ENCODE peak calls at places on chromosomes 4 and X, in nine cellular contexts. I is transverse colon, B is K562, A is A549, C is stomach, E is ovary, X is sigmoid colon, J is H1, Q is tibial nerve. Y is an unnamed sample.

GRCh38 chr4:81030617-81031388 is at the start of gene BMP3:
- DNase-seq in X (peak), I (peak), B (no peak), C (no peak), A (no peak), E (peak), Q (peak), J (no peak), Y (peak)

GRCh38 chrX:34404386-34405070 is 252.6 kb downstream of the TMEM47 start:
- DNase-seq in E (peak), A (no peak), C (no peak), I (no peak), B (no peak), Q (peak), X (peak), J (no peak), Y (no peak)

GRCh38 chrX:132488092-132488749 is 617 bp downstream of the MBNL3 start:
- DNase-seq in I (peak), X (no peak), Q (no peak), J (no peak), C (no peak), E (peak), A (no peak), B (no peak), Y (no peak)

GRCh38 chr4:113574636-113575103 is 186.9 kb downstream of the CAMK2D start:
- DNase-seq in X (no peak), I (no peak), B (no peak), Q (no peak), C (no peak), A (no peak), J (no peak), E (no peak), Y (no peak)

GRCh38 chrX:38800981-38801845 is at the start of gene MID1IP1:
- DNase-seq in J (peak), E (peak), C (peak), B (peak), A (peak), I (peak), Q (peak), X (peak), Y (peak)

GRCh38 chr4:128825226-128825625 is 15.7 kb downstream of the JADE1 start:
- DNase-seq in I (peak), C (no peak), J (no peak), Q (no peak), A (peak), B (peak), E (no peak), X (no peak), Y (no peak)

GRCh38 chr4:152815078-152815477 is 35.3 kb downstream of the ARFIP1 start:
- DNase-seq in J (no peak), C (no peak), X (no peak), Q (no peak), I (no peak), B (no peak), E (no peak), A (no peak), Y (no peak)

GRCh38 chr4:160143574-160143973 is 1040.7 kb downstream of the RAPGEF2 start:
- DNase-seq in X (no peak), A (no peak), Q (no peak), J (no peak), E (no peak), I (no peak), B (no peak), C (no peak), Y (no peak)

GRCh38 chr4:99021386-99021785 is 25.9 kb downstream of the METAP1 start:
- DNase-seq in X (no peak), E (no peak), C (no peak), I (no peak), J (no peak), B (no peak), Q (no peak), A (no peak), Y (no peak)

GRCh38 chr4:113499696-113500095 is 261.8 kb downstream of the CAMK2D start:
- DNase-seq in J (no peak), I (no peak), A (no peak), E (no peak), X (no peak), B (no peak), Q (no peak), C (no peak), Y (no peak)

GRCh38 chr4:144340931-144341330 is 200.4 kb upstream of the GYPA start:
- DNase-seq in Q (no peak), B (no peak), E (no peak), X (no peak), J (no peak), C (no peak), A (no peak), I (no peak), Y (no peak)

GRCh38 chr4:35511851-35512250 is 732.5 kb downstream of the ARAP2 start:
- DNase-seq in Q (no peak), J (no peak), E (no peak), X (no peak), B (no peak), I (no peak), A (no peak), C (no peak), Y (no peak)

GRCh38 chr4:36208884-36209473 is 35.3 kb downstream of the ARAP2 start:
- DNase-seq in A (no peak), J (no peak), I (peak), C (no peak), X (no peak), Q (no peak), E (no peak), B (no peak), Y (no peak)

GRCh38 chrX:30659421-30659820 is 6.2 kb downstream of the GK start:
- DNase-seq in A (peak), C (no peak), Q (no peak), E (no peak), J (no peak), B (peak), I (no peak), X (no peak), Y (no peak)

GRCh38 chr4:144647095-144647959 is 1.4 kb downstream of the HHIP start:
- DNase-seq in J (no peak), I (no peak), X (no peak), A (peak), B (peak), E (no peak), Q (no peak), C (no peak), Y (no peak)

GRCh38 chrX:40209951-40210617 is 112.3 kb upstream of the BCOR start:
- DNase-seq in J (no peak), E (no peak), A (no peak), B (no peak), X (no peak), Q (no peak), I (no peak), C (no peak), Y (no peak)

GRCh38 chr4:88143504-88143903 is 14.9 kb downstream of the ABCG2 start:
- DNase-seq in I (no peak), A (peak), B (no peak), J (no peak), C (no peak), E (no peak), Q (no peak), X (no peak), Y (no peak)

GRCh38 chr4:1855334-1856070 is 454 bp downstream of the LETM1 start:
- DNase-seq in B (peak), E (peak), Q (no peak), A (no peak), I (peak), X (peak), J (no peak), C (no peak), Y (no peak)

GRCh38 chrX:21374994-21375794 is 976 bp downstream of the CNKSR2 start:
- DNase-seq in Q (no peak), J (no peak), C (no peak), A (peak), I (no peak), X (no peak), E (no peak), B (no peak), Y (no peak)

GRCh38 chr4:147638942-147639341 is 21.7 kb downstream of the TMEM184C start:
- DNase-seq in X (no peak), J (no peak), C (no peak), B (no peak), A (no peak), E (no peak), I (no peak), Q (no peak), Y (no peak)

GRCh38 chr4:19888587-19888986 is 363.1 kb upstream of the SLIT2 start:
- DNase-seq in C (no peak), I (no peak), E (no peak), X (no peak), J (no peak), A (no peak), Q (no peak), B (no peak), Y (no peak)

GRCh38 chrX:22399793-22400192 is 127.1 kb downstream of the CBLL2 start:
- DNase-seq in C (no peak), E (no peak), A (no peak), I (no peak), Q (no peak), B (no peak), J (no peak), X (no peak), Y (no peak)

GRCh38 chr4:184826315-184827266 is 823 bp upstream of the ACSL1 start:
- DNase-seq in Q (no peak), C (peak), X (peak), B (peak), E (peak), A (no peak), I (peak), J (no peak), Y (no peak)

GRCh38 chr4:128582319-128582948 is 227.1 kb upstream of the JADE1 start:
- DNase-seq in I (no peak), J (no peak), E (no peak), X (no peak), A (no peak), B (peak), C (no peak), Q (no peak), Y (no peak)

GRCh38 chr4:17567267-17567666 is 9.7 kb upstream of the LAP3 start:
- DNase-seq in B (no peak), J (no peak), X (no peak), C (no peak), A (no peak), Q (no peak), I (no peak), E (no peak), Y (no peak)

GRCh38 chr4:85909851-85910250 is 434.9 kb downstream of the ARHGAP24 start:
- DNase-seq in I (no peak), C (peak), Q (no peak), J (no peak), X (no peak), E (no peak), B (no peak), A (no peak), Y (no peak)

GRCh38 chrX:40176256-40176978 is 78.7 kb upstream of the BCOR start:
- DNase-seq in Q (no peak), B (peak), I (peak), E (peak), X (peak), A (peak), J (no peak), C (peak), Y (peak)

GRCh38 chr4:174141876-174142275 is 141.6 kb downstream of the FBXO8 start:
- DNase-seq in J (no peak), C (no peak), B (no peak), Q (no peak), E (no peak), A (no peak), X (no peak), I (no peak), Y (no peak)

GRCh38 chr4:113979973-113980615 is 647 bp upstream of the ARSJ start:
- DNase-seq in I (no peak), A (no peak), Q (no peak), X (no peak), C (no peak), B (no peak), J (peak), E (no peak), Y (no peak)

GRCh38 chrX:154430916-154431315 is 2.4 kb downstream of the ATP6AP1 start:
- DNase-seq in A (no peak), E (no peak), X (no peak), J (no peak), C (no peak), Q (no peak), B (no peak), I (no peak), Y (no peak)

GRCh38 chr4:84493092-84493850 is 5.8 kb downstream of the NKX6-1 start:
- DNase-seq in A (no peak), E (no peak), B (peak), C (no peak), Q (no peak), I (peak), X (no peak), J (no peak), Y (no peak)

GRCh38 chrX:154399527-154400368 is 1.6 kb downstream of the RPL10 start:
- DNase-seq in I (no peak), J (no peak), Q (no peak), B (no peak), X (no peak), A (no peak), C (no peak), E (no peak), Y (no peak)

GRCh38 chrX:107894038-107894437 is 68.4 kb downstream of the MID2 start:
- DNase-seq in J (no peak), C (no peak), E (no peak), I (no peak), X (no peak), Q (no peak), A (peak), B (peak), Y (no peak)

GRCh38 chr4:69066945-69067344 is 29.3 kb upstream of the UGT2B7 start:
- DNase-seq in E (no peak), C (no peak), X (no peak), A (no peak), J (no peak), B (no peak), I (no peak), Q (no peak), Y (no peak)

GRCh38 chr4:164876680-164877324 is at the start of gene APELA:
- DNase-seq in I (no peak), C (no peak), J (no peak), A (no peak), E (no peak), X (no peak), B (no peak), Q (no peak), Y (no peak)

GRCh38 chr4:7526929-7527535 is 92.3 kb upstream of the PSAPL1 start:
- DNase-seq in B (no peak), C (no peak), J (no peak), E (no peak), I (no peak), X (no peak), A (no peak), Q (no peak), Y (no peak)

GRCh38 chr4:37241646-37242045 is 2.9 kb upstream of the NWD2 start:
- DNase-seq in A (no peak), J (no peak), B (no peak), X (no peak), Q (no peak), I (no peak), C (no peak), E (no peak), Y (no peak)
- TF ChIP-seq POLR2A in A (no peak), J (no peak), B (no peak), X (no peak), Q (no peak), I (no peak), C (no peak), E (no peak), Y (no peak)

GRCh38 chr4:102625232-102625930 is 124.2 kb downstream of the NFKB1 start:
- DNase-seq in A (no peak), J (no peak), E (peak), C (peak), X (no peak), B (peak), Q (no peak), I (peak), Y (peak)
- TF ChIP-seq EP300 in A (no peak), J (no peak), E (no peak), C (no peak), X (no peak), B (no peak), Q (no peak), I (no peak), Y (no peak)

GRCh38 chr4:115965588-115965987 is 852.2 kb upstream of the NDST4 start:
- DNase-seq in C (no peak), I (no peak), E (no peak), Q (no peak), X (no peak), B (no peak), A (no peak), J (no peak), Y (no peak)
- TF ChIP-seq POLR2A in C (no peak), I (no peak), E (no peak), Q (no peak), X (no peak), B (no peak), A (no peak), J (no peak), Y (no peak)

GRCh38 chr4:71130827-71131603 is 137.6 kb downstream of the DCK start:
- DNase-seq in J (no peak), A (peak), I (no peak), Q (no peak), E (no peak), B (no peak), C (no peak), X (no peak), Y (no peak)
- TF ChIP-seq EP300 in J (no peak), A (no peak), I (no peak), Q (no peak), E (no peak), B (no peak), C (no peak), X (no peak), Y (no peak)

DNA sequence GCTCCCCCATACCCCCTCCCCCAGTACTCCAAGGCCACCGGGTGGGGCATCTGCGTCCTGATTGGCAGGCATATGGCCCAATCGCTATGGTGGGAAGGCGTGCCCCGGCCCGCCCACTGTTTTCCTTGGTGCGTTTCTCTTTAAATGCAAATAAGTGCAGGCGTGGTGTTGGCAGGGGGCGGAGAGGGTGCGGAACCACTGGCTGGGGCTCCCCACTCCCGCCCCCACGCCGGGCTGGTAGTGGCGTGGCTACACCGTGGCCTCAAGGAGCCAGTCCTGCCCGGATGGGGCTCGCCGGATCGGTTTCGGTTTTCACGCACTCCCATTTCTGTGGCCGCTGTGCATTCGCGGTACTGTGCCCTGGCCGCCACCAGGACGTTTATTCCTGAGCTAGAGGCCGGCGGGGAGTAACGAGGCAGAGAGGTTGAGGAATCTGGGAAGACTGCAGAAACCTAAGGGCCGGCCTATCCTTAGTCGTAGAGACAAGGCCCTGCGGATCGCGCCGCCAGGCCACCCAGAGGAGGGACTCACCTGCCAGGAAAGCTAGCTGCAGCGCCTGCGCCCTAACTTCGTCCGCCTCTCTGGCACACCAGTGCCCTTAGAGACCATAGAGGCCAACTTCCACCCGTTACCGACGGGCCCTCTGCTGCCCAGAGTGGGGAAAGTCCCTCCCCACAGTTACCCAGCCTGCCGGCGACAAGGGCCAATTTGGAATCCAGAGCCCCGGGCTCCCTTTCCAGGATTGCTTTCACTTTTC is 405 bp upstream of the AMER1 start:
- DNase-seq in C (peak), Q (peak), J (peak), X (peak), E (peak), A (peak), B (peak), I (peak), Y (peak)
- TF ChIP-seq POLR2A in C (no peak), Q (peak), J (peak), X (peak), E (peak), A (peak), B (peak), I (peak), Y (peak)

DNA sequence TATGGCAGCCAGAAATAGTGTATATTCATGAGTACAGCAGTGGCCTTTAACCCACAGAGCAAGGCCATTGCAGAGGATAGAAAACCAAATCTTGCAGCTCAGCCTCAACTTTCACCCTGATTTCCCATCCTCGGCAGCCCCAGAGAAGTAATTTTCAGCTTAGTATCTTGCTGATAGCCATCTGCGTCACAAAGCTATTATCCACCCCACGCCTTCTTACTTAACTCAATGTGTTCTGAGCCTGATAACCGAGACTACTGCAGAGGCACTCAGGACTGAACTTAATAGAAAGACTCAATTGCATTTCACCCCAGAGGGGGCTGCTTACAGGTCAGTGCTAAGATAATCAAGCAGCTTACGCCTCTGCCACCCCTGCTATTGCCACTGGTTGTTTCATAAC is 174.5 kb upstream of the MAOA start:
- DNase-seq in C (no peak), X (no peak), A (no peak), B (peak), J (no peak), Q (no peak), I (no peak), E (no peak), Y (no peak)
- TF ChIP-seq EP300 in C (no peak), X (no peak), A (no peak), B (no peak), J (no peak), Q (no peak), I (no peak), E (no peak), Y (no peak)